ENCODE peak calls at places on chromosomes 13 and 19, in eight cellular contexts. One of them, this sample, is unnamed.

GRCh38 chr19:11486661-11487503 is 6.0 kb upstream of the ELAVL3 start:
- DNase-seq in hepatocyte: no peak
- DNase-seq in heart left ventricle: no peak
- DNase-seq in EH: no peak
- DNase-seq in SJSA1: no peak
- DNase-seq in stimulated activated CD4-positive, alpha-beta T cell treated with anti-CD3 and anti-CD28 coated beads, Interleukin-15, amount 100 ng/mL, for 24 hours: no peak
- DNase-seq in iPS DF 19.7: no peak
- DNase-seq in mesothelial cell of epicardium: no peak
- DNase-seq in this sample: no peak

GRCh38 chr19:38952395-38953165 is 21.8 kb downstream of the MRPS12 start:
- DNase-seq in EH: peak
- DNase-seq in heart left ventricle: no peak
- DNase-seq in hepatocyte: peak
- DNase-seq in iPS DF 19.7: no peak
- DNase-seq in stimulated activated CD4-positive, alpha-beta T cell treated with anti-CD3 and anti-CD28 coated beads, Interleukin-15, amount 100 ng/mL, for 24 hours: peak
- DNase-seq in mesothelial cell of epicardium: no peak
- DNase-seq in SJSA1: no peak
- DNase-seq in this sample: peak

GRCh38 chr13:110109910-110110309 is 197.0 kb downstream of the COL4A1 start:
- DNase-seq in heart left ventricle: peak
- DNase-seq in mesothelial cell of epicardium: no peak
- DNase-seq in hepatocyte: peak
- DNase-seq in SJSA1: peak
- DNase-seq in EH: peak
- DNase-seq in stimulated activated CD4-positive, alpha-beta T cell treated with anti-CD3 and anti-CD28 coated beads, Interleukin-15, amount 100 ng/mL, for 24 hours: no peak
- DNase-seq in iPS DF 19.7: no peak
- DNase-seq in this sample: no peak

GRCh38 chr13:31174018-31174417 is 12.3 kb upstream of the HSPH1 start:
- DNase-seq in mesothelial cell of epicardium: no peak
- DNase-seq in SJSA1: peak
- DNase-seq in hepatocyte: no peak
- DNase-seq in stimulated activated CD4-positive, alpha-beta T cell treated with anti-CD3 and anti-CD28 coated beads, Interleukin-15, amount 100 ng/mL, for 24 hours: no peak
- DNase-seq in iPS DF 19.7: no peak
- DNase-seq in EH: peak
- DNase-seq in heart left ventricle: no peak
- DNase-seq in this sample: no peak

GRCh38 chr13:76641056-76641455 is 245.1 kb downstream of the KCTD12 start:
- DNase-seq in stimulated activated CD4-positive, alpha-beta T cell treated with anti-CD3 and anti-CD28 coated beads, Interleukin-15, amount 100 ng/mL, for 24 hours: no peak
- DNase-seq in mesothelial cell of epicardium: no peak
- DNase-seq in heart left ventricle: no peak
- DNase-seq in EH: no peak
- DNase-seq in iPS DF 19.7: no peak
- DNase-seq in hepatocyte: no peak
- DNase-seq in SJSA1: no peak
- DNase-seq in this sample: no peak

GRCh38 chr19:17577698-17578097 is 22.2 kb downstream of the COLGALT1 start:
- DNase-seq in iPS DF 19.7: no peak
- DNase-seq in EH: no peak
- DNase-seq in heart left ventricle: no peak
- DNase-seq in SJSA1: no peak
- DNase-seq in hepatocyte: no peak
- DNase-seq in stimulated activated CD4-positive, alpha-beta T cell treated with anti-CD3 and anti-CD28 coated beads, Interleukin-15, amount 100 ng/mL, for 24 hours: no peak
- DNase-seq in mesothelial cell of epicardium: no peak
- DNase-seq in this sample: no peak

GRCh38 chr13:60398949-60399589 is 2.0 kb downstream of the TDRD3 start:
- DNase-seq in mesothelial cell of epicardium: no peak
- DNase-seq in iPS DF 19.7: no peak
- DNase-seq in EH: peak
- DNase-seq in hepatocyte: no peak
- DNase-seq in heart left ventricle: no peak
- DNase-seq in stimulated activated CD4-positive, alpha-beta T cell treated with anti-CD3 and anti-CD28 coated beads, Interleukin-15, amount 100 ng/mL, for 24 hours: no peak
- DNase-seq in SJSA1: no peak
- DNase-seq in this sample: no peak

GRCh38 chr13:113756441-113757097 is 2.5 kb upstream of the TMEM255B start:
- DNase-seq in hepatocyte: no peak
- DNase-seq in SJSA1: no peak
- DNase-seq in heart left ventricle: peak
- DNase-seq in iPS DF 19.7: no peak
- DNase-seq in mesothelial cell of epicardium: no peak
- DNase-seq in stimulated activated CD4-positive, alpha-beta T cell treated with anti-CD3 and anti-CD28 coated beads, Interleukin-15, amount 100 ng/mL, for 24 hours: no peak
- DNase-seq in EH: peak
- DNase-seq in this sample: no peak

GRCh38 chr19:46972301-46972700 is 47.3 kb upstream of the NPAS1 start:
- DNase-seq in mesothelial cell of epicardium: no peak
- DNase-seq in EH: peak
- DNase-seq in heart left ventricle: no peak
- DNase-seq in iPS DF 19.7: no peak
- DNase-seq in SJSA1: no peak
- DNase-seq in stimulated activated CD4-positive, alpha-beta T cell treated with anti-CD3 and anti-CD28 coated beads, Interleukin-15, amount 100 ng/mL, for 24 hours: no peak
- DNase-seq in hepatocyte: no peak
- DNase-seq in this sample: no peak

GRCh38 chr13:45518525-45519235 is 53.9 kb downstream of the COG3 start:
- DNase-seq in iPS DF 19.7: no peak
- DNase-seq in EH: peak
- DNase-seq in stimulated activated CD4-positive, alpha-beta T cell treated with anti-CD3 and anti-CD28 coated beads, Interleukin-15, amount 100 ng/mL, for 24 hours: no peak
- DNase-seq in hepatocyte: no peak
- DNase-seq in SJSA1: no peak
- DNase-seq in mesothelial cell of epicardium: no peak
- DNase-seq in heart left ventricle: no peak
- DNase-seq in this sample: no peak

GRCh38 chr19:30731596-30731995 is 359.4 kb downstream of the ZNF536 start:
- DNase-seq in hepatocyte: no peak
- DNase-seq in EH: no peak
- DNase-seq in SJSA1: no peak
- DNase-seq in mesothelial cell of epicardium: no peak
- DNase-seq in heart left ventricle: no peak
- DNase-seq in stimulated activated CD4-positive, alpha-beta T cell treated with anti-CD3 and anti-CD28 coated beads, Interleukin-15, amount 100 ng/mL, for 24 hours: no peak
- DNase-seq in iPS DF 19.7: no peak
- DNase-seq in this sample: no peak

GRCh38 chr13:87942204-87942603 is 271.0 kb downstream of the SLITRK5 start:
- DNase-seq in mesothelial cell of epicardium: no peak
- DNase-seq in iPS DF 19.7: no peak
- DNase-seq in stimulated activated CD4-positive, alpha-beta T cell treated with anti-CD3 and anti-CD28 coated beads, Interleukin-15, amount 100 ng/mL, for 24 hours: no peak
- DNase-seq in hepatocyte: no peak
- DNase-seq in EH: no peak
- DNase-seq in SJSA1: no peak
- DNase-seq in heart left ventricle: no peak
- DNase-seq in this sample: no peak

GRCh38 chr13:30065181-30065580 is 214.8 kb upstream of the UBL3 start:
- DNase-seq in mesothelial cell of epicardium: no peak
- DNase-seq in heart left ventricle: no peak
- DNase-seq in EH: no peak
- DNase-seq in stimulated activated CD4-positive, alpha-beta T cell treated with anti-CD3 and anti-CD28 coated beads, Interleukin-15, amount 100 ng/mL, for 24 hours: no peak
- DNase-seq in SJSA1: no peak
- DNase-seq in iPS DF 19.7: no peak
- DNase-seq in hepatocyte: no peak
- DNase-seq in this sample: no peak

This sample was measured in KG1.